ENCODE peak calls at places on chromosomes 1 and 21, in ten cellular contexts. C is H9, V is lower lobe of right lung, L is heart left ventricle, X is fibroblast of lung, Z is ovary, J is ascending aorta, P is thoracic aorta, W is A549, A is colonic mucosa. O is an unnamed sample.

GRCh38 chr1:158179301-158180041 is 1.2 kb upstream of the CD1D start:
- DNase-seq in J (no peak), A (peak; percentile 20), X (no peak), P (no peak), W (no peak), C (no peak), V (no peak), L (no peak), Z (no peak), O (no peak)

GRCh38 chr1:179016694-179017382 is 8.9 kb upstream of the FAM20B start:
- DNase-seq in Z (peak; percentile 54), W (peak; percentile 92), C (no peak), L (peak; percentile 88), A (peak; percentile 99), V (peak; percentile 92), X (peak; percentile 93), P (peak; percentile 59), J (peak; percentile 55), O (peak; percentile 83)

GRCh38 chr1:159015440-159015909 is 5.8 kb downstream of the IFI16 start:
- DNase-seq in Z (no peak), C (no peak), X (peak; percentile 86), A (peak; percentile 64), W (peak; percentile 65), P (peak; percentile 37), V (peak; percentile 70), J (peak; percentile 30), L (peak; percentile 69), O (peak; percentile 66)

GRCh38 chr21:41283211-41283818 is 33.3 kb upstream of the FAM3B start:
- DNase-seq in A (peak; percentile 64), V (no peak), X (peak; percentile 72), J (no peak), Z (no peak), W (peak; percentile 69), C (peak; percentile 45), L (no peak), P (no peak), O (no peak)

GRCh38 chr1:241810769-241811402 is 37.1 kb upstream of the EXO1 start:
- DNase-seq in A (no peak), P (no peak), J (no peak), X (no peak), V (no peak), L (no peak), W (no peak), Z (no peak), C (no peak), O (no peak)

GRCh38 chr1:11151134-11151533 is 38.0 kb upstream of the ANGPTL7 start:
- DNase-seq in V (no peak), W (no peak), Z (no peak), J (no peak), X (no peak), P (no peak), C (no peak), L (no peak), A (no peak), O (no peak)

GRCh38 chr1:153568367-153569099 is 2.9 kb upstream of the S100A2 start:
- DNase-seq in C (peak; percentile 96), L (peak; percentile 92), V (peak; percentile 93), P (peak; percentile 60), X (peak; percentile 83), J (no peak), W (peak; percentile 93), A (peak; percentile 93), Z (peak; percentile 92), O (peak; percentile 90)

GRCh38 chr1:37995773-37996379 is 6.1 kb upstream of the SF3A3 start:
- DNase-seq in A (peak; percentile 62), J (no peak), Z (peak; percentile 86), L (peak; percentile 88), X (peak; percentile 82), V (peak; percentile 82), C (peak; percentile 87), P (no peak), W (no peak), O (peak; percentile 76)

GRCh38 chr1:244371294-244372141 is 80.2 kb downstream of the ADSS2 start:
- DNase-seq in V (no peak), Z (no peak), X (no peak), C (no peak), P (no peak), J (no peak), L (no peak), W (no peak), A (no peak), O (no peak)

GRCh38 chr21:39175154-39175553 is 8.1 kb downstream of the PSMG1 start:
- DNase-seq in V (no peak), P (no peak), Z (no peak), A (no peak), W (peak; percentile 13), J (no peak), C (no peak), X (no peak), L (no peak), O (no peak)

GRCh38 chr1:52627028-52627427 is 5.9 kb upstream of the SHISAL2A start:
- DNase-seq in P (no peak), C (no peak), X (no peak), J (no peak), V (no peak), Z (no peak), L (no peak), W (no peak), A (no peak), O (no peak)

GRCh38 chr1:47409311-47410085 is 6.6 kb upstream of the FOXE3 start:
- DNase-seq in A (no peak), C (no peak), X (peak; percentile 78), Z (no peak), P (no peak), L (no peak), W (no peak), V (no peak), J (no peak), O (no peak)

GRCh38 chr1:233520510-233521191 is 93.3 kb upstream of the KCNK1 start:
- DNase-seq in A (peak; percentile 27), J (no peak), L (no peak), W (peak; percentile 74), C (no peak), P (no peak), X (peak; percentile 73), Z (no peak), V (no peak), O (no peak)

GRCh38 chr1:2943686-2944260 is 77.5 kb upstream of the ACTRT2 start:
- DNase-seq in X (no peak), L (no peak), Z (no peak), W (no peak), J (no peak), C (no peak), V (peak; percentile 32), A (no peak), P (no peak), O (no peak)

GRCh38 chr1:181010789-181011188 is 11.9 kb downstream of the STX6 start:
- DNase-seq in P (no peak), X (peak; percentile 85), V (no peak), C (no peak), L (no peak), A (no peak), Z (no peak), W (no peak), J (no peak), O (no peak)

GRCh38 chr21:22395965-22396364 is 1397.8 kb downstream of the NCAM2 start:
- DNase-seq in C (no peak), J (no peak), A (no peak), L (no peak), Z (no peak), P (no peak), V (no peak), X (no peak), W (no peak), O (no peak)

GRCh38 chr21:22399717-22400520 is 1401.7 kb downstream of the NCAM2 start:
- DNase-seq in W (no peak), V (no peak), C (no peak), J (no peak), P (no peak), X (no peak), L (no peak), Z (no peak), A (no peak), O (no peak)
- H3K27ac ChIP-seq in W (no peak overlapping the region), V (no peak overlapping the region), C (no peak overlapping the region), J (no peak overlapping the region), P (no peak overlapping the region), X (no peak overlapping the region), L (no peak overlapping the region), Z (no peak overlapping the region), A (no peak overlapping the region), O (no peak overlapping the region)

DNA sequence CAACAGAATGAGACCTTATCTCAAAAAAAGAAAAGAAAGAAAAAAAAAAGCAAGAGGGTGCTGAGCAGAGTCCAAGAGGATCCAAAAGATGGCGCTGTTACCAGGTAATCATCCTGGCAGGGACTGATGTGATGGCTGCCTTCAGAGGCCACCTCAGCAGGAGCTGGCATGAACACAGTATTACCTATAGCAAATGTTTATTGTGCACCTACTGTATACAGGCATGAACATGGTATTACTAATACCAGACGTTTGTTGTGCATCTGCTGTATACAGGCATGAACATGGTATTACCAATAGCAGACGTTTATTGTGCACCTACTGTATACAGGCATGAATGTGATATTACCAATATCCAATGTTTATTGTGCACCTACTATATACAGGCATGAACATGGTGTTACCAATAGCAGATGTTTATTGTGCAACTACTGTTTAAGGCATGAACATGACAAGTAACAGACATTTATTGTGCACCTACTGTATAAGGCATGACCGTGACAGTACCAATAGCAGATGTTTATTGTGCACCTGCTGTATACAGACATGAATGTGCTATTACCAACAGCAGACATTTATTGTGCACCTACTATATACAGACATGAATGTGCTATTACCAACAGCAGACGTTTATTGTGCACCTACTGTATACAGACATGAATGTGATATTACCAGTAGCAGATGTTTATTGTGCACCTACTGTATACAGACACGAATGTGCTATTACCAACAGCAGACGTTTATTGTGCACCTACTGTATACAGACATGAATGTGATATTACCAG is 115.1 kb upstream of the TMEM51 start:
- DNase-seq in A (no peak), Z (no peak), V (no peak), X (no peak), W (peak; percentile 69), C (peak; percentile 53), L (no peak), J (no peak), P (no peak), O (no peak)
- TF ChIP-seq CTCF in A (no peak), Z (no peak), V (no peak), X (peak; percentile 14), W (peak; percentile 43), C (peak; percentile 79), L (no peak), J (no peak), P (no peak), O (no peak)

GRCh38 chr1:28966617-28967016 is 52.2 kb downstream of the EPB41 start:
- DNase-seq in Z (no peak), L (no peak), C (no peak), X (no peak), V (no peak), J (no peak), A (peak; percentile 28), P (no peak), W (peak; percentile 22), O (no peak)
- H3K4me1 ChIP-seq in Z (no peaks in the 10 kb centered on the region), L (no peaks in the 10 kb centered on the region), C (no peaks in the 10 kb centered on the region), X (no peaks in the 10 kb centered on the region), V (no peaks in the 10 kb centered on the region), J (no peaks in the 10 kb centered on the region), A (no peaks in the 10 kb centered on the region), P (no peaks in the 10 kb centered on the region), W (peaks cover 21% of the 10 kb centered on the region), O (no peaks in the 10 kb centered on the region)

DNA sequence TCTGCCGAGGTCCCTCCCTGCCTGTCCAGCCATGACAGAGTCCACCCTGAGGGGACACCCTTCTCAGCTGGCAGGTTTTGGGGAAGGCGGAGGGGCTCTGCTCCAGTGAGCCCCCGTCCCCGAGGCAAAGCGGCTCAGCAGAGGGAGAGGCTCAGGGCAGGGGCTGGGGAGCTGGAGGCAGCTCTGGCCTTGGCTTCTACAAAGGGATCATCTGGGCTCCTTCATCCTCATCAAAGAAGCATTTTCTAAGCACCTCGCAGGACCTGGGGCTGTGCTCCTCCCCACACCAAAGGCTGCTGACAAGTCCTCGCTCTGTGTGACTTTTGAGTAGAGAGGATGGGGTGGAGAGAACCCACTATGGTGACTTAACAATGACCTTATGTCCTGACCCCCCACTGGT is 21.0 kb upstream of the CLSTN1 start:
- DNase-seq in A (no peak), P (no peak), V (peak; percentile 21), X (no peak), C (no peak), J (no peak), W (no peak), L (no peak), Z (no peak), O (no peak)
- H3K27ac ChIP-seq in A (no peak overlapping the region), P (peak overlapping the region; percentile 22), V (no peak overlapping the region), X (no peak overlapping the region), C (no peak overlapping the region), J (peak overlapping the region; percentile 61), W (no peak overlapping the region), L (no peak overlapping the region), Z (no peak overlapping the region), O (no peak overlapping the region)

O was measured in heart right ventricle.